ENCODE peak calls at places on chromosomes 2 and 18, in nine cellular contexts. A is adrenal gland, T is endothelial cell of umbilical vein, I is esophagus squamous epithelium, F is prostate gland, B is ovary, O is uterus, K is HCT116, Y is spleen. L is an unnamed sample.

GRCh38 chr2:130341562-130342019 is 1.1 kb upstream of the IMP4 start:
- DNase-seq in A (no peak), T (no peak), I (no peak), F (no peak), B (no peak), O (no peak), K (no peak), Y (no peak), L (no peak)

GRCh38 chr2:219119422-219120043 is 41.1 kb downstream of the NHEJ1 start:
- DNase-seq in A (peak), T (peak), I (no peak), F (peak), B (peak), O (peak), K (peak), Y (peak), L (peak)

GRCh38 chr2:113157108-113157896 is 16.5 kb upstream of the PSD4 start:
- DNase-seq in A (peak), T (no peak), I (no peak), F (peak), B (no peak), O (no peak), K (no peak), Y (peak), L (peak)

GRCh38 chr2:214069254-214069653 is 341.6 kb upstream of the VWC2L start:
- DNase-seq in A (peak), T (peak), I (no peak), F (peak), B (no peak), O (no peak), K (peak), Y (no peak), L (peak)

GRCh38 chr2:117794668-117795067 is 19.8 kb upstream of the DDX18 start:
- DNase-seq in A (no peak), T (no peak), I (no peak), F (no peak), B (no peak), O (no peak), K (no peak), Y (no peak), L (no peak)

GRCh38 chr2:127086800-127087737 is 19.9 kb downstream of the BIN1 start:
- DNase-seq in A (no peak), T (peak), I (no peak), F (no peak), B (peak), O (peak), K (no peak), Y (peak), L (no peak)

GRCh38 chr18:30929718-30930117 is 112.8 kb downstream of the DSC3 start:
- DNase-seq in A (no peak), T (no peak), I (no peak), F (no peak), B (no peak), O (no peak), K (no peak), Y (no peak), L (no peak)

GRCh38 chr18:25360301-25360899 is 8.4 kb upstream of the ZNF521 start:
- DNase-seq in A (no peak), T (no peak), I (no peak), F (no peak), B (no peak), O (no peak), K (no peak), Y (no peak), L (no peak)

GRCh38 chr2:203400805-203401585 is 72.8 kb downstream of the ABI2 start:
- DNase-seq in A (no peak), T (peak), I (no peak), F (no peak), B (no peak), O (no peak), K (no peak), Y (no peak), L (no peak)

GRCh38 chr2:148642891-148643416 is 1.6 kb upstream of the EPC2 start:
- DNase-seq in A (no peak), T (peak), I (no peak), F (peak), B (peak), O (no peak), K (peak), Y (no peak), L (no peak)

GRCh38 chr2:9565436-9566153 is 10.0 kb upstream of the ADAM17 start:
- DNase-seq in A (peak), T (peak), I (no peak), F (peak), B (peak), O (peak), K (peak), Y (no peak), L (peak)

GRCh38 chr2:9988320-9988719 is 36.8 kb downstream of the GRHL1 start:
- DNase-seq in A (no peak), T (no peak), I (no peak), F (no peak), B (no peak), O (no peak), K (no peak), Y (no peak), L (no peak)

GRCh38 chr2:233817995-233818638 is 36.2 kb downstream of the HJURP start:
- DNase-seq in A (no peak), T (no peak), I (no peak), F (no peak), B (no peak), O (no peak), K (no peak), Y (peak), L (no peak)

GRCh38 chr2:169464508-169465386 is 14.5 kb upstream of the BBS5 start:
- DNase-seq in A (no peak), T (no peak), I (no peak), F (no peak), B (no peak), O (no peak), K (no peak), Y (no peak), L (no peak)

GRCh38 chr18:30358545-30358944 is 684.0 kb downstream of the DSC3 start:
- DNase-seq in A (no peak), T (no peak), I (no peak), F (no peak), B (no peak), O (no peak), K (no peak), Y (no peak), L (no peak)

GRCh38 chr2:1736045-1736444 is 8.3 kb downstream of the PXDN start:
- DNase-seq in A (no peak), T (no peak), I (no peak), F (no peak), B (no peak), O (no peak), K (no peak), Y (no peak), L (no peak)

GRCh38 chr18:76487076-76487475 is 8.0 kb downstream of the ZNF516 start:
- DNase-seq in A (no peak), T (no peak), I (no peak), F (no peak), B (no peak), O (no peak), K (no peak), Y (no peak), L (no peak)

GRCh38 chr2:148350211-148350610 is 294.3 kb upstream of the EPC2 start:
- DNase-seq in A (no peak), T (no peak), I (no peak), F (no peak), B (no peak), O (no peak), K (no peak), Y (no peak), L (no peak)

GRCh38 chr2:222709191-222709891 is 37.9 kb downstream of the MOGAT1 start:
- DNase-seq in A (peak), T (peak), I (no peak), F (no peak), B (no peak), O (peak), K (peak), Y (no peak), L (peak)

GRCh38 chr2:237201461-237202287 is 116.0 kb downstream of the COPS8 start:
- DNase-seq in A (peak), T (no peak), I (no peak), F (no peak), B (peak), O (no peak), K (peak), Y (no peak), L (peak)

GRCh38 chr18:58098706-58099105 is 54.7 kb downstream of the NEDD4L start:
- DNase-seq in A (no peak), T (no peak), I (no peak), F (no peak), B (no peak), O (no peak), K (no peak), Y (no peak), L (no peak)

GRCh38 chr2:146764301-146764700 is 1080.5 kb upstream of the ACVR2A start:
- DNase-seq in A (no peak), T (no peak), I (no peak), F (no peak), B (no peak), O (no peak), K (no peak), Y (no peak), L (no peak)

GRCh38 chr2:128375454-128375853 is 56.8 kb upstream of the HS6ST1 start:
- DNase-seq in A (no peak), T (no peak), I (no peak), F (peak), B (no peak), O (peak), K (no peak), Y (peak), L (no peak)

GRCh38 chr2:2876350-2877042 is 501.1 kb downstream of the EIPR1 start:
- DNase-seq in A (no peak), T (no peak), I (no peak), F (no peak), B (no peak), O (no peak), K (no peak), Y (no peak), L (no peak)

GRCh38 chr2:217890445-217890844 is 112.3 kb downstream of the TNS1 start:
- DNase-seq in A (no peak), T (peak), I (no peak), F (no peak), B (peak), O (peak), K (no peak), Y (no peak), L (peak)

GRCh38 chr2:27093430-27094352 is 7.1 kb downstream of the KHK start:
- DNase-seq in A (no peak), T (no peak), I (no peak), F (no peak), B (no peak), O (no peak), K (no peak), Y (no peak), L (no peak)
- TF ChIP-seq POLR2A in A (no peak), T (no peak), I (no peak), F (no peak), B (no peak), O (no peak), K (no peak), Y (no peak), L (no peak)

DNA sequence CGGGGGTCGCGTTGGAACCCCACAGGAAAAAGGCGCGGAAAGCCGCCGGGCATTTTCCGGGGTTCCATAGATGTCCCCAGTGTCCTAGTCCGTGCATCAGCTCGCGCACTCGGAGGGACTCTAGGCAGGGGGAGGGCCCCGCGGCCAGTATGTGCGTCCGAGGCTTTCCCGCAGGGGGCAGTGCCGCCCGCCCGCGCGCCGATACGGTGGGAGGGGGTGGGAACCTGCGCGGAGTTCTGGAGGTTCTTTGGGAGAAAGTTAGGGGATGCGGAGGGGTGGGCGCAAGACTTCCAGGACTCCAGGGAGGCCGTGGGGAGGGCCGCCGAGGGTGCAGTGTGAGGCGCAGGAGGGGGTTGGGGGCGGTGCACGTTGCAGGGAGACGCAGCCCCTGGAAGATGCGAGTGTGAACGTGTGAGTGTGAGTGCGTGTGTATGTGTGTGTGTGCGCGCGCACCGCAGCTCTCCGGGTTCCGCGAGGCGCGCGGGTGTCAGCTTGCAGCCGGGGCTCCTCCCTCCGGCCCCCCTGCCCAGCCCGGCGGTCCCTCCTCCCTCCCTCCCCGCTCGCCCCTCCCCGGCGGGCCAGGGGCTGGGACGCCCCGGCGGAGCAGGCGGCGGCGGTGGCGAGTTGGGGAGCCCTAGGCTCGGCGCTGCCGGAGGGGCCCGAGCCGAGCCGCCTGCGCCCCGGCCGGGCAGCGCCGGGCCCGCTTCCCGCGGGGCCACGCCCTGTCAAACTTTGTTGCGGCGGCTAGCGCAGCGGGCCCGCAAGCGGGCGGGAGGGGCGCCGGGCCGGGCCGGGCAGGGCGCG is at the start of gene TCF7L1:
- DNase-seq in A (peak), T (peak), I (no peak), F (peak), B (peak), O (peak), K (peak), Y (peak), L (peak)
- TF ChIP-seq POLR2A in A (no peak), T (peak), I (peak), F (peak), B (peak), O (no peak), K (peak), Y (no peak), L (no peak)

DNA sequence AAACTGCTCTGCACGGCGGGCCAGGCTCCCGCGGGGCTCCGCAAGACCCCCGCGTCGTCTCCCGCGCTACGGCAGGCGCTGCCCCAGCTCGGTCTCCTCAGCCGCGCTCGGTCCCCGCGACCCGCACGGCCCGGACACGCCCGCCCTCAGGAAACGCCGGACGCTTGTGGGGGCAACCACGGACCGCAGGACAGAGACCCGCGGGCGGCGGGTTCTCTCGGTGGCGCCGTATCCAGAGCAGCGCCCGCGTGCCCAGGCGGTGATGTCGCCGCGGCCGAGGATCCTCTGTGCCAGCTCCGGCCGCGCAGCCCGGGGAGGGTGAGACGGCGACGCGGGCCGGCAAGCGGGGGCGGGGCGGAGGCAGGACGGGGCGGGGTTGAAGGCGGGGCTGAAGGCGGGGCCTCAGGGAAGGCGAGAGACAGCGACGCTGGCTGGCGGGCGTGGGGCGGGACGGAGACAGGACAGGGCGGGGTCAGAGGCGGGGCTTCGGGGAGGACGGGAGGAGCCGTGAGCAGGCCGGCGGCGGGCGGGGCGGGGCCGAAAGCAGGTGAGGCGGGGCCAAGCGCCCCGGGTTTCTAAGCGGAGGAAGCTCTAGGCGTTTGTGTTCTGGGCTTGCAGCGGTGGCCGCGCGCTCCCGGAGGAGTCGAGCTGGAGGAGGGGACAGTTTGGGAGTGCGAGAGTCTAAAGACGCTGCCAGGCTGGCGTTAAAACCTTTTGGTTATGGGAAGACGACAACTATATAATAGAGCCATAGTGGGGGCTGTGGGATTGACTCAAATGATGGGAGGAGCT is at the start of gene DSEL:
- DNase-seq in A (peak), T (peak), I (peak), F (peak), B (peak), O (peak), K (no peak), Y (peak), L (peak)
- TF ChIP-seq POLR2A in A (peak), T (no peak), I (peak), F (peak), B (peak), O (peak), K (no peak), Y (no peak), L (peak)

GRCh38 chr2:102141915-102142828 is at the start of gene IL1R1:
- DNase-seq in A (peak), T (peak), I (no peak), F (peak), B (peak), O (peak), K (no peak), Y (peak), L (peak)
- TF ChIP-seq POLR2A in A (peak), T (peak), I (peak), F (peak), B (peak), O (peak), K (peak), Y (no peak), L (no peak)

GRCh38 chr2:235328991-235329390 is 164.9 kb upstream of the AGAP1 start:
- DNase-seq in A (no peak), T (no peak), I (no peak), F (no peak), B (no peak), O (no peak), K (no peak), Y (no peak), L (no peak)

GRCh38 chr2:235333076-235333475 is 160.8 kb upstream of the AGAP1 start:
- DNase-seq in A (no peak), T (no peak), I (no peak), F (no peak), B (no peak), O (no peak), K (no peak), Y (no peak), L (no peak)

GRCh38 chr2:235334179-235334578 is 159.7 kb upstream of the AGAP1 start:
- DNase-seq in A (no peak), T (no peak), I (no peak), F (no peak), B (no peak), O (no peak), K (no peak), Y (no peak), L (no peak)

GRCh38 chr2:235332240-235332890 is 161.5 kb upstream of the AGAP1 start:
- DNase-seq in A (no peak), T (no peak), I (no peak), F (no peak), B (no peak), O (no peak), K (no peak), Y (no peak), L (no peak)

GRCh38 chr2:235330775-235331438 is 162.9 kb upstream of the AGAP1 start:
- DNase-seq in A (no peak), T (no peak), I (no peak), F (no peak), B (no peak), O (no peak), K (peak), Y (no peak), L (peak)
- TF ChIP-seq POLR2A in A (no peak), T (no peak), I (no peak), F (no peak), B (no peak), O (no peak), K (no peak), Y (no peak), L (no peak)

L was measured in H54.